ENCODE peak calls at places on chromosomes 5 and 9, in six cellular contexts. W is A549, V is K562, F is endothelial cell of umbilical vein, U is HepG2, J is GM12878. X is an unnamed sample.

GRCh38 chr9:80387828-80388227 is 816.1 kb downstream of the TLE4 start:
- DNase-seq in W (no peak), U (no peak), V (no peak), J (no peak), F (no peak), X (no peak)

GRCh38 chr9:83966209-83966582 is 13.8 kb downstream of the HNRNPK start:
- DNase-seq in U (no peak), V (no peak), W (no peak), F (no peak), J (no peak), X (no peak)

GRCh38 chr9:78566521-78566920 is 269.6 kb downstream of the PSAT1 start:
- DNase-seq in U (no peak), V (no peak), F (no peak), J (no peak), W (no peak), X (no peak)

GRCh38 chr5:16800477-16800876 is 135.6 kb downstream of the MYO10 start:
- DNase-seq in W (no peak), F (no peak), J (no peak), V (no peak), U (no peak), X (no peak)

GRCh38 chr5:16740476-16740875 is 123.7 kb upstream of the RETREG1 start:
- DNase-seq in U (no peak), V (no peak), F (no peak), J (no peak), W (no peak), X (no peak)

GRCh38 chr5:140996055-140996454 is 29.8 kb downstream of the PCDHAC2 start:
- DNase-seq in V (no peak), J (no peak), U (no peak), W (no peak), F (no peak), X (no peak)

GRCh38 chr5:6253846-6254245 is 124.5 kb downstream of the MED10 start:
- DNase-seq in W (no peak), J (no peak), U (no peak), V (no peak), F (no peak), X (no peak)

GRCh38 chr9:88710449-88710848 is 175.5 kb downstream of the NXNL2 start:
- DNase-seq in U (no peak), V (no peak), F (no peak), J (no peak), W (no peak), X (no peak)

GRCh38 chr9:99162759-99163364 is 57.9 kb downstream of the TGFBR1 start:
- DNase-seq in F (peak; percentile 62), V (peak; percentile 56), U (peak; percentile 43), W (peak; percentile 42), J (no peak), X (peak; percentile 61)

GRCh38 chr5:133868946-133869674 is 99.3 kb downstream of the C5orf15 start:
- DNase-seq in W (peak; percentile 75), J (no peak), F (peak; percentile 76), V (peak; percentile 77), U (peak; percentile 21), X (peak; percentile 70)

GRCh38 chr5:107655836-107656235 is 14.9 kb downstream of the EFNA5 start:
- DNase-seq in V (no peak), J (no peak), U (no peak), F (peak; percentile 31), W (no peak), X (no peak)

DNA sequence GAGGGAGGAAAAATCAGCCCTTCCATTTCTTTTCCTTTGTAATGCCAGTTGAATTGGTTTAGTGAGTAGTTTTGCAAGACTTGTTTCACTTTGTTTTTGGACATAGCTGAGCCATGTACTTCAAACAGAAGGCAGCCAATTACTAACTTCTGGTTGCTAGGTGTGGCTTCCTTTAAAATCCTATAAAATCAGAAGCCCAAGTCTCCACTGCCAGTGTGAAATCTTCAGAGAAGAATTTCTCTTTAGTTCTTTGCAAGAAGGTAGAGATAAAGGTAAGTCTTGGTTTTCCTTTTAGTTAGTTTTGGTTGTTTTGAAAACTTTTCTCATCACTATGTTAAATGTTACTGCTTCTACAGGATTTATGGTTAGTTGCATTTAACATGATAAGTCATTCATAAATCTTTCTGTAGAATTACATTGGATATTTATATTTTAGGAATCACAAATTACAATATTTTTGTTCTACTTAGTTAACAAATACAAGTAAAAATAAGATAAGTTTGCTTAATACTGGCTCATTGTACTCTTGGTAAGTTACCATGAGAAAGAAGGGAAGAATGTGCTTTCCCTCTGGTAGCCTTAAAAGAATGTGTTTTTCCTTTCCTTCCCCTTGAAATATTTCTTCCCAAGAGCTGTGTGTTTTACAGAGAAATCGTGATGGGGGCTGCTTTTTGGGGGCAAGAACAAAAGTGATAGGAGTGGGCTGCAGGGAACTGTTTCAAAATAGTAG is at the start of gene ANXA1:
- DNase-seq in U (no peak), F (peak; percentile 77), W (peak; percentile 94), J (no peak), V (peak; percentile 69), X (peak; percentile 73)
- TF ChIP-seq POLR2A in U (no peak), F (peak; percentile 98), W (no peak), J (no peak), V (peak; percentile 90), X (no peak)

GRCh38 chr9:18297532-18297872 is 176.5 kb upstream of the ADAMTSL1 start:
- DNase-seq in V (no peak), U (peak; percentile 4), J (no peak), F (no peak), W (peak; percentile 4), X (peak; percentile 16)
- TF ChIP-seq CTCF in V (no peak), U (no peak), J (no peak), F (peak; percentile 32), W (no peak), X (peak; percentile 48)

GRCh38 chr5:158433634-158434033 is 574.7 kb upstream of the CLINT1 start:
- DNase-seq in V (no peak), F (no peak), U (no peak), W (no peak), J (no peak), X (no peak)
- TF ChIP-seq MYC in V (no peak), F (no peak), U (no peak), W (no peak), J (no peak), X (no peak)

DNA sequence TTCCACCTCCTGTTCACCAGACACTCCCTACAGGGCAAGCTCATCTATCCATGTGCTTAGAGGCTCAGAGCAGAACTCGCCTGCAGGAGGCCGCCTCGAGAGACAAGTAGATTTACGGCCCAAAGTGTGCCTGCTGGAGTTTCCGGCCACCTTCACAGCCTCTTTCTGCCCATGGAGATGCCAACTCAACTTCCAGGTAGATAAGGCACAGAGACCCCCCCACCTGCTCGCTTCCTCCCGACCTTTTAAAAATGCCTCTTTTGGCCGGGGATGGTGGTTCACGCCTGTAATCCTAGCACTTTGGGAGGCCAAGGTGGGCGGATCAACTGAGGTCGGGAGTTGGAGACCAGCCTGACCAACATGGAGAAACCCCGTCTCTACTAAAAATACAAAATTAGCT is 46.6 kb downstream of the EXD3 start:
- DNase-seq in U (no peak), W (no peak), J (no peak), F (no peak), V (no peak), X (no peak)
- TF ChIP-seq POLR2A in U (no peak), W (no peak), J (no peak), F (no peak), V (no peak), X (no peak)

GRCh38 chr5:168291281-168291960 is at the start of gene WWC1:
- DNase-seq in J (peak; percentile 31), W (peak; percentile 84), F (no peak), U (peak; percentile 63), V (no peak), X (no peak)
- TF ChIP-seq CTCF in J (peak; percentile 20), W (peak; percentile 32), F (no peak), U (peak; percentile 71), V (no peak), X (no peak)